ENCODE peak calls at places on chromosomes 7 and 10, in eight cellular contexts. I is colonic mucosa; X is GM06990; M is activated CD4-positive, alpha-beta T cell treated with anti-CD3 and anti-CD28 coated beads, Interleukin-2, amount 50 U/mL, for 4 hours; C is body of pancreas; D is stimulated activated CD8-positive, alpha-beta memory T cell treated with anti-CD3 and anti-CD28 coated beads, Interleukin-4, amount 100 ng/mL, for 48 hours; T is effector CD4-positive, alpha-beta T cell; J is lung. Z is an unnamed sample.

GRCh38 chr10:99798920-99799319 is 16.5 kb downstream of the ABCC2 start:
- DNase-seq in I (no peak), X (no peak), M (no peak), C (no peak), D (no peak), T (no peak), J (no peak), Z (no peak)

GRCh38 chr10:97466755-97467154 is 20.8 kb downstream of the ZDHHC16 start:
- DNase-seq in I (no peak), X (no peak), M (no peak), C (no peak), D (no peak), T (no peak), J (no peak), Z (no peak)

GRCh38 chr10:58512470-58513188 is at the start of gene BICC1:
- DNase-seq in I (peak), X (no peak), M (no peak), C (peak), D (peak), T (no peak), J (no peak), Z (no peak)

GRCh38 chr7:74373536-74373935 is 80.2 kb upstream of the GTF2IRD1 start:
- DNase-seq in I (no peak), X (no peak), M (no peak), C (no peak), D (no peak), T (no peak), J (no peak), Z (no peak)

GRCh38 chr7:1300636-1301035 is 68.0 kb downstream of the UNCX start:
- DNase-seq in I (no peak), X (no peak), M (no peak), C (no peak), D (no peak), T (no peak), J (no peak), Z (no peak)

GRCh38 chr7:129122751-129123516 is 21.6 kb upstream of the TSPAN33 start:
- DNase-seq in I (no peak), X (peak), M (no peak), C (no peak), D (peak), T (no peak), J (no peak), Z (no peak)

GRCh38 chr7:29563590-29564454 is at the start of gene PRR15:
- DNase-seq in I (peak), X (no peak), M (no peak), C (peak), D (peak), T (no peak), J (peak), Z (peak)

GRCh38 chr10:96374639-96374984 is 15.8 kb upstream of the OPALIN start:
- DNase-seq in I (no peak), X (no peak), M (no peak), C (no peak), D (no peak), T (no peak), J (no peak), Z (no peak)

GRCh38 chr7:121202834-121203233 is 126.0 kb upstream of the WNT16 start:
- DNase-seq in I (no peak), X (no peak), M (no peak), C (no peak), D (no peak), T (no peak), J (no peak), Z (no peak)

GRCh38 chr7:124106575-124106974 is 73.7 kb upstream of the TMEM229A start:
- DNase-seq in I (no peak), X (no peak), M (no peak), C (no peak), D (no peak), T (no peak), J (no peak), Z (peak)

GRCh38 chr10:26173837-26174236 is 42.7 kb upstream of the GAD2 start:
- DNase-seq in I (no peak), X (no peak), M (no peak), C (no peak), D (no peak), T (no peak), J (no peak), Z (no peak)

GRCh38 chr7:94386416-94386815 is 8.3 kb upstream of the COL1A2 start:
- DNase-seq in I (no peak), X (no peak), M (no peak), C (no peak), D (no peak), T (no peak), J (no peak), Z (no peak)

GRCh38 chr10:125514206-125515162 is 168.5 kb downstream of the TEX36 start:
- DNase-seq in I (no peak), X (no peak), M (no peak), C (no peak), D (no peak), T (no peak), J (no peak), Z (no peak)

GRCh38 chr10:34866848-34867247 is 51.8 kb upstream of the PARD3 start:
- DNase-seq in I (peak), X (peak), M (no peak), C (no peak), D (no peak), T (no peak), J (no peak), Z (no peak)

GRCh38 chr7:157587051-157587450 is 250.2 kb downstream of the DNAJB6 start:
- DNase-seq in I (no peak), X (no peak), M (no peak), C (no peak), D (no peak), T (no peak), J (no peak), Z (no peak)

GRCh38 chr10:92867235-92867634 is 18.9 kb downstream of the EXOC6 start:
- DNase-seq in I (no peak), X (no peak), M (no peak), C (no peak), D (no peak), T (no peak), J (no peak), Z (no peak)

GRCh38 chr10:35896011-35896410 is 253.9 kb upstream of the FZD8 start:
- DNase-seq in I (no peak), X (no peak), M (no peak), C (no peak), D (no peak), T (no peak), J (no peak), Z (no peak)

GRCh38 chr7:77908664-77909063 is 110.1 kb downstream of the PHTF2 start:
- DNase-seq in I (no peak), X (no peak), M (no peak), C (no peak), D (no peak), T (no peak), J (no peak), Z (no peak)

GRCh38 chr10:43046288-43046991 is 30.4 kb upstream of the RET start:
- DNase-seq in I (no peak), X (no peak), M (no peak), C (peak), D (no peak), T (no peak), J (no peak), Z (no peak)

GRCh38 chr7:19772323-19772722 is 1.1 kb downstream of the TMEM196 start:
- DNase-seq in I (no peak), X (no peak), M (no peak), C (no peak), D (no peak), T (no peak), J (no peak), Z (no peak)

GRCh38 chr7:44846816-44847508 is 925 bp downstream of the H2AZ2 start:
- DNase-seq in I (no peak), X (no peak), M (no peak), C (no peak), D (no peak), T (no peak), J (no peak), Z (no peak)

GRCh38 chr10:32151876-32152275 is 95.7 kb upstream of the KIF5B start:
- DNase-seq in I (no peak), X (no peak), M (no peak), C (no peak), D (no peak), T (no peak), J (no peak), Z (no peak)

GRCh38 chr7:101466871-101467270 is 104.2 kb downstream of the COL26A1 start:
- DNase-seq in I (no peak), X (no peak), M (no peak), C (peak), D (no peak), T (no peak), J (no peak), Z (no peak)

GRCh38 chr10:31554556-31554955 is 235.5 kb downstream of the ZEB1 start:
- DNase-seq in I (no peak), X (peak), M (no peak), C (no peak), D (no peak), T (no peak), J (no peak), Z (no peak)

GRCh38 chr10:116132716-116133420 is 140.1 kb downstream of the GFRA1 start:
- DNase-seq in I (no peak), X (no peak), M (no peak), C (no peak), D (no peak), T (no peak), J (no peak), Z (no peak)

GRCh38 chr7:74655324-74655723 is 2.2 kb upstream of the GTF2I start:
- DNase-seq in I (no peak), X (no peak), M (no peak), C (no peak), D (no peak), T (no peak), J (no peak), Z (no peak)

GRCh38 chr10:73886625-73887024 is 12.3 kb upstream of the CAMK2G start:
- DNase-seq in I (no peak), X (no peak), M (no peak), C (no peak), D (no peak), T (no peak), J (no peak), Z (peak)

GRCh38 chr7:28530175-28531142 is 118.1 kb downstream of the CREB5 start:
- DNase-seq in I (no peak), X (no peak), M (no peak), C (peak), D (no peak), T (no peak), J (no peak), Z (no peak)

GRCh38 chr10:119310807-119311206 is 103.4 kb downstream of the GRK5 start:
- DNase-seq in I (peak), X (no peak), M (no peak), C (no peak), D (no peak), T (no peak), J (no peak), Z (no peak)

GRCh38 chr7:46385662-46386309 is 464.7 kb upstream of the IGFBP3 start:
- DNase-seq in I (no peak), X (no peak), M (no peak), C (no peak), D (no peak), T (no peak), J (no peak), Z (peak)

GRCh38 chr10:96387151-96387550 is 28.3 kb upstream of the OPALIN start:
- DNase-seq in I (no peak), X (no peak), M (no peak), C (no peak), D (no peak), T (no peak), J (no peak), Z (no peak)

GRCh38 chr10:62327897-62328296 is 46.3 kb upstream of the ZNF365 start:
- DNase-seq in I (no peak), X (no peak), M (no peak), C (no peak), D (no peak), T (no peak), J (no peak), Z (no peak)

GRCh38 chr7:10521306-10521705 is 452.4 kb upstream of the PHF14 start:
- DNase-seq in I (no peak), X (no peak), M (no peak), C (no peak), D (no peak), T (no peak), J (no peak), Z (no peak)

GRCh38 chr7:104758504-104758903 is 255.5 kb upstream of the KMT2E start:
- DNase-seq in I (no peak), X (no peak), M (no peak), C (no peak), D (no peak), T (no peak), J (no peak), Z (no peak)

GRCh38 chr10:109504401-109504800 is 418.9 kb downstream of the XPNPEP1 start:
- DNase-seq in I (no peak), X (no peak), M (no peak), C (no peak), D (no peak), T (no peak), J (no peak), Z (no peak)

GRCh38 chr10:25508112-25508815 is 333.5 kb downstream of the GPR158 start:
- DNase-seq in I (no peak), X (no peak), M (no peak), C (no peak), D (no peak), T (no peak), J (no peak), Z (no peak)

Z was measured in HT-29.